ENCODE peak calls at places on chromosome 13, in nine cellular contexts. M is NCI-H2081; Y is stimulated activated CD4-positive, alpha-beta T cell treated with anti-CD3 and anti-CD28 coated beads, TNF-alpha, amount 100 ng/mL, for 4 hours; T is thoracic aorta; Q is NCI-H2029 treated with DMSO at 0.1 percent for 48 hours; O is tibial artery; S is fibroblast of pulmonary artery; D is Ammon's horn; P is fibroblast of the conjunctiva. W is an unnamed sample.

GRCh38 chr13:27026396-27026795 is 145.2 kb downstream of the USP12 start:
- DNase-seq in M (no peak), Y (no peak), T (no peak), Q (no peak), O (no peak), S (no peak), D (no peak), P (no peak), W (no peak)

GRCh38 chr13:111900390-111901180 is 166.4 kb upstream of the SOX1 start:
- DNase-seq in M (peak), Y (no peak), T (no peak), Q (no peak), O (peak), S (no peak), D (peak), P (no peak), W (no peak)

GRCh38 chr13:99869830-99870229 is 101.7 kb downstream of the ZIC5 start:
- DNase-seq in M (no peak), Y (no peak), T (no peak), Q (no peak), O (no peak), S (no peak), D (no peak), P (no peak), W (no peak)

GRCh38 chr13:60679928-60680693 is 283.1 kb downstream of the TDRD3 start:
- DNase-seq in M (no peak), Y (no peak), T (no peak), Q (no peak), O (no peak), S (peak), D (no peak), P (no peak), W (no peak)

GRCh38 chr13:98315466-98315865 is 138.4 kb upstream of the RNF113B start:
- DNase-seq in M (no peak), Y (no peak), T (no peak), Q (no peak), O (no peak), S (peak), D (peak), P (no peak), W (peak)

GRCh38 chr13:25821761-25822160 is 230.1 kb downstream of the SHISA2 start:
- DNase-seq in M (no peak), Y (no peak), T (no peak), Q (no peak), O (no peak), S (no peak), D (no peak), P (no peak), W (no peak)

GRCh38 chr13:44425041-44425814 is 51.6 kb downstream of the SERP2 start:
- DNase-seq in M (no peak), Y (no peak), T (no peak), Q (no peak), O (no peak), S (no peak), D (no peak), P (no peak), W (no peak)

GRCh38 chr13:55783841-55784240 is 1356.9 kb upstream of the PRR20A start:
- DNase-seq in M (no peak), Y (no peak), T (no peak), Q (no peak), O (no peak), S (no peak), D (no peak), P (no peak), W (no peak)

GRCh38 chr13:60329221-60329983 is 67.6 kb upstream of the TDRD3 start:
- DNase-seq in M (peak), Y (no peak), T (no peak), Q (peak), O (no peak), S (peak), D (peak), P (no peak), W (peak)

GRCh38 chr13:32682740-32683139 is 96.5 kb downstream of the PDS5B start:
- DNase-seq in M (no peak), Y (no peak), T (no peak), Q (peak), O (no peak), S (no peak), D (no peak), P (no peak), W (no peak)

GRCh38 chr13:110250258-110250891 is 56.6 kb downstream of the COL4A1 start:
- DNase-seq in M (no peak), Y (no peak), T (no peak), Q (no peak), O (peak), S (peak), D (no peak), P (no peak), W (no peak)

GRCh38 chr13:41970918-41971317 is 10.0 kb upstream of the VWA8 start:
- DNase-seq in M (no peak), Y (no peak), T (no peak), Q (no peak), O (no peak), S (no peak), D (no peak), P (no peak), W (no peak)

GRCh38 chr13:30362869-30363268 is 55.5 kb upstream of the KATNAL1 start:
- DNase-seq in M (no peak), Y (no peak), T (no peak), Q (no peak), O (no peak), S (no peak), D (no peak), P (no peak), W (no peak)

GRCh38 chr13:79160818-79161217 is 245.2 kb downstream of the RBM26 start:
- DNase-seq in M (no peak), Y (no peak), T (no peak), Q (no peak), O (no peak), S (no peak), D (no peak), P (no peak), W (no peak)

GRCh38 chr13:26991508-26992181 is 180.0 kb downstream of the USP12 start:
- DNase-seq in M (no peak), Y (no peak), T (no peak), Q (no peak), O (no peak), S (no peak), D (peak), P (no peak), W (no peak)

GRCh38 chr13:75258159-75258782 is 223.7 kb downstream of the TBC1D4 start:
- DNase-seq in M (no peak), Y (no peak), T (no peak), Q (no peak), O (no peak), S (peak), D (peak), P (peak), W (no peak)

GRCh38 chr13:48210178-48210577 is 22.8 kb upstream of the ITM2B start:
- DNase-seq in M (no peak), Y (no peak), T (no peak), Q (no peak), O (no peak), S (peak), D (no peak), P (no peak), W (no peak)

GRCh38 chr13:111112196-111112595 is 2.9 kb upstream of the ARHGEF7 start:
- DNase-seq in M (no peak), Y (no peak), T (no peak), Q (no peak), O (no peak), S (no peak), D (no peak), P (no peak), W (no peak)

GRCh38 chr13:53028637-53029121 is at the start of gene OLFM4:
- DNase-seq in M (no peak), Y (no peak), T (no peak), Q (no peak), O (no peak), S (no peak), D (no peak), P (no peak), W (no peak)

GRCh38 chr13:48873598-48873997 is 102.1 kb upstream of the FNDC3A start:
- DNase-seq in M (no peak), Y (no peak), T (no peak), Q (no peak), O (no peak), S (peak), D (no peak), P (peak), W (no peak)

GRCh38 chr13:45951724-45952123 is 100.2 kb upstream of the SIAH3 start:
- DNase-seq in M (no peak), Y (no peak), T (no peak), Q (no peak), O (no peak), S (no peak), D (no peak), P (no peak), W (no peak)

GRCh38 chr13:80033286-80033685 is 307.6 kb downstream of the SPRY2 start:
- DNase-seq in M (no peak), Y (no peak), T (no peak), Q (no peak), O (no peak), S (no peak), D (no peak), P (no peak), W (no peak)

GRCh38 chr13:26621731-26622401 is 64.4 kb downstream of the WASF3 start:
- DNase-seq in M (no peak), Y (no peak), T (no peak), Q (no peak), O (no peak), S (no peak), D (no peak), P (no peak), W (no peak)

GRCh38 chr13:112968910-112969691 is at the start of gene MCF2L:
- DNase-seq in M (peak), Y (peak), T (no peak), Q (no peak), O (peak), S (peak), D (peak), P (peak), W (peak)

GRCh38 chr13:107244241-107244640 is 676.3 kb upstream of the ARGLU1 start:
- DNase-seq in M (no peak), Y (no peak), T (no peak), Q (no peak), O (no peak), S (no peak), D (no peak), P (no peak), W (no peak)

GRCh38 chr13:26458196-26458734 is 99.2 kb upstream of the WASF3 start:
- DNase-seq in M (no peak), Y (no peak), T (no peak), Q (no peak), O (no peak), S (no peak), D (no peak), P (no peak), W (no peak)

GRCh38 chr13:99610702-99611289 is 109.5 kb downstream of the TM9SF2 start:
- DNase-seq in M (no peak), Y (no peak), T (no peak), Q (no peak), O (no peak), S (no peak), D (no peak), P (no peak), W (no peak)

GRCh38 chr13:106566682-106567420 is 1.1 kb downstream of the ARGLU1 start:
- DNase-seq in M (peak), Y (no peak), T (no peak), Q (peak), O (peak), S (peak), D (peak), P (peak), W (peak)

GRCh38 chr13:113046066-113046882 is 59.3 kb upstream of the F7 start:
- DNase-seq in M (no peak), Y (no peak), T (no peak), Q (no peak), O (no peak), S (no peak), D (no peak), P (no peak), W (no peak)

GRCh38 chr13:110665491-110666254 is 40.2 kb downstream of the CARS2 start:
- DNase-seq in M (no peak), Y (no peak), T (no peak), Q (no peak), O (peak), S (no peak), D (no peak), P (no peak), W (no peak)

GRCh38 chr13:62302341-62302740 is 886.7 kb upstream of the PCDH20 start:
- DNase-seq in M (no peak), Y (no peak), T (no peak), Q (no peak), O (no peak), S (no peak), D (no peak), P (no peak), W (no peak)

W was measured in NCI-H187 treated with DMSO at 0.1 percent for 48 hours.